ENCODE peak calls at places on chromosomes 13 and 19, in four cellular contexts. D is neural progenitor cell, L is right atrium auricular region, K is bronchial epithelial cell. Q is an unnamed sample.

GRCh38 chr13:20127563-20128458 is 33.0 kb downstream of the GJA3 start:
- DNase-seq in D (peak), L (peak), K (no peak), Q (no peak)

GRCh38 chr13:29706923-29707322 is 111.4 kb upstream of the SLC7A1 start:
- DNase-seq in K (no peak), L (no peak), D (no peak), Q (no peak)

GRCh38 chr13:24142886-24143285 is 17.6 kb upstream of the SPATA13 start:
- DNase-seq in K (no peak), D (no peak), L (no peak), Q (no peak)

GRCh38 chr19:38596057-38596981 is 21.4 kb downstream of the MAP4K1 start:
- DNase-seq in D (peak), K (peak), L (no peak), Q (no peak)

GRCh38 chr13:33455291-33455690 is 169.7 kb upstream of the STARD13 start:
- DNase-seq in L (no peak), K (no peak), D (no peak), Q (no peak)

GRCh38 chr13:35379663-35380062 is 96.8 kb downstream of the MAB21L1 start:
- DNase-seq in D (no peak), L (no peak), K (no peak), Q (no peak)

GRCh38 chr19:11446652-11447301 is 11.3 kb downstream of the PRKCSH start:
- DNase-seq in K (no peak), D (peak), L (no peak), Q (no peak)

GRCh38 chr13:29754486-29754806 is 96.0 kb downstream of the UBL3 start:
- DNase-seq in K (no peak), D (no peak), L (no peak), Q (no peak)

GRCh38 chr13:36814465-36814864 is 4.6 kb upstream of the RFXAP start:
- DNase-seq in K (peak), D (no peak), L (no peak), Q (no peak)

GRCh38 chr13:42894765-42895181 is 97.3 kb downstream of the EPSTI1 start:
- DNase-seq in K (peak), D (no peak), L (no peak), Q (no peak)

GRCh38 chr19:30131246-30131645 is 189.2 kb downstream of the URI1 start:
- DNase-seq in L (no peak), K (no peak), D (no peak), Q (no peak)

GRCh38 chr13:41060723-41061074 is 610 bp upstream of the WBP4 start:
- DNase-seq in K (peak), L (peak), D (peak), Q (no peak)

GRCh38 chr19:29714371-29714952 is 599 bp downstream of the C19orf12 start:
- DNase-seq in D (no peak), K (peak), L (no peak), Q (no peak)

GRCh38 chr13:114173753-114174152 is 5.3 kb upstream of the CFAP97D2 start:
- DNase-seq in L (no peak), D (no peak), K (peak), Q (no peak)

GRCh38 chr13:70856706-70857105 is 748.5 kb upstream of the KLHL1 start:
- DNase-seq in L (no peak), K (peak), D (no peak), Q (no peak)

GRCh38 chr19:6318772-6319171 is 14.6 kb downstream of the ACER1 start:
- DNase-seq in K (peak), D (no peak), L (no peak), Q (no peak)

GRCh38 chr19:31783592-31783991 is 434.4 kb upstream of the TSHZ3 start:
- DNase-seq in K (no peak), L (no peak), D (peak), Q (no peak)

GRCh38 chr19:28908941-28909340 is 304.0 kb downstream of the UQCRFS1 start:
- DNase-seq in L (no peak), D (no peak), K (no peak), Q (no peak)

GRCh38 chr19:46357846-46358583 is 11.1 kb downstream of the PPP5C start:
- DNase-seq in D (no peak), K (no peak), L (no peak), Q (no peak)

GRCh38 chr19:4977299-4978174 is 8.6 kb downstream of the KDM4B start:
- DNase-seq in L (no peak), D (no peak), K (peak), Q (no peak)

GRCh38 chr13:98581971-98582702 is 5.2 kb upstream of the STK24 start:
- DNase-seq in L (no peak), K (peak), D (no peak), Q (no peak)

GRCh38 chr19:39515551-39516191 is 732 bp downstream of the SELENOV start:
- DNase-seq in D (peak), L (no peak), K (no peak), Q (no peak)

GRCh38 chr13:47025791-47026419 is 129.1 kb upstream of the HTR2A start:
- DNase-seq in K (no peak), L (no peak), D (no peak), Q (no peak)

GRCh38 chr19:10713317-10713716 is 4.6 kb upstream of the DNM2 start:
- DNase-seq in K (no peak), L (no peak), D (no peak), Q (no peak)

GRCh38 chr13:41058229-41059070 is 2.9 kb upstream of the WBP4 start:
- DNase-seq in D (no peak), L (no peak), K (no peak), Q (no peak)

GRCh38 chr13:37453246-37453645 is 145.3 kb downstream of the POSTN start:
- DNase-seq in D (no peak), K (peak), L (no peak), Q (no peak)

GRCh38 chr19:14381689-14382474 is 638 bp downstream of the ADGRE5 start:
- DNase-seq in K (peak), D (no peak), L (peak), Q (no peak)

GRCh38 chr19:21202865-21203494 is 61.1 kb downstream of the ZNF431 start:
- DNase-seq in K (peak), D (peak), L (no peak), Q (no peak)

DNA sequence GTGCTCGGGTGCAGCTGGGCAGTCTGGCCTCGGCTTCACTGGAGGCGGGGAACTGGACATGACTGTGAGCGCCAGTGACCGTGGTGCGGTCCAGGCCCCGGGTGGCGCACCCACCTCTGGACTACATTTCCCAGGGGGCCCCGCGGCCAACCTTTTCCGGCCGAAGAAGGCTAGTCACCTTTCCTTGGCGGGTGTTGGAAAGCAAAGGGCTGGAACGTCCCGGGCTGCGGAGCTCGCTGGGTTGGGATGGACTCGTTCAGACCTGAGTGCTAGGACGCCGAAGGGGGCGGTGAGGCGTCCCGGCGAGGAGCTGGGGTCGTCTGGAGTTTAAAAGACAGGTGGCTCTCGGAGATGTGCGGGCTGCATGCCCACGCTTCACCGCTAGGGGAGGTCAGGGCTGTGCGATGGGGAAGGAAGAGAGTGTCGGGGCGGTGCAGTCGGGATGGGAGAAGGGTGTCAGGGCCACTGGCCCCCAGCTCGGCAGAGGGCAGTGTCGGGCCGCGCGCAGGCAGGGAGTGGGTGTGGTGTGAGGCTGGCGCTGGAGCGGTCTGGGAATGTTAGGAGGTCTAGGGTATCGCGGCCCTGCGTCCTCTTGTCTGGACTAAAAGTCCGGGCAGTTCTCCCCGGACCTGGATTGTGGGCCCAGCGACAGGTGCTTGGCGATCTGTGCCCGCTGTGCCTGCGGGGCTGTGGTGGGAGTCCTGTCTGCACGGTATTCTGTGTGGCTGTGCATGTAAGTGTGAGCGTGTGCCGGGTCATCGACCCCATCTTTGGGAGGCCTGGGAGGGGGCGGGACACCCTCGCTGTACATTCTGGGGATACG is 57.1 kb downstream of the ZNF568 start:
- DNase-seq in D (no peak), L (peak), K (peak), Q (peak)
- TF ChIP-seq CTCF in D (no peak), L (peak), K (peak), Q (peak)

GRCh38 chr13:26983533-26984315 is 187.9 kb downstream of the USP12 start:
- DNase-seq in D (no peak), L (no peak), K (no peak), Q (no peak)
- H3K4me3 ChIP-seq in D (no peak), L (peak), K (no peak), Q (no peak)

GRCh38 chr13:39655041-39655568 is 357 bp upstream of the COG6 start:
- DNase-seq in L (no peak), D (no peak), K (peak), Q (no peak)

GRCh38 chr13:39656325-39656677 is 839 bp downstream of the COG6 start:
- DNase-seq in K (peak), L (no peak), D (peak), Q (no peak)

DNA sequence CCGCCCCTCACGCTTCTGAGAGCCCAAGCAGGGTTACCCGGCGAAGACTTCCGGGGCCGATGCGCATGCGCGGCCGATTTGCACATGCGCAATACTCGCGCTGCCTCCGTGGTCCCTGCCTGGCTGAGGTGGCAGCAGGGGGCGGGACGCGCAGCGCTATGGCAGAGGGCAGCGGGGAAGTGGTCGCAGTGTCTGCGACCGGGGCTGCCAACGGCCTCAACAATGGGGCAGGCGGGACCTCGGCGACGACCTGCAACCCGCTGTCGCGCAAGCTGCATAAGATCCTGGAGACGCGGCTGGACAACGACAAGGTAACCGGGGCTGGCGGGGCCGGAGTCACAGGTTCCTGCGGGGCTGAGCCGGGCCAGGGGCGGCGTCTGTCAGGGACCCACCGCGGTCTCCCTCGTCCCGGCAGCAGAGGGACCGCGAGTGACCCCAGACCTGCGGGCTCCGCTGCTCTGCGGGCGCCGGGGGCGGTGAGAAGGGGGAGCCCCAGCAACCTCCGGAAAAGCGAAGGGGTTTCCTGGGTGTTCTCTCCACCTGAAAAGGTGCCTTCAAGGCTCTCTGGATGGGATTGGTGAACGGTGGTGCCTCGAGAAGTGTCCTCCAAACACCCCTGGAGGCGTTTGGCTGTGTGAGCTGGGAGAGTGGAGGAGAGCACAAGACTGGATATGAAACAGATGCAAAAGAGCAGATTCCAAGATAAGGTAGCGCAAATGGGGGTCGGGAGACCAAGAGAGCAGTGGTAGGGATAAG is at the start of gene COG6:
- DNase-seq in K (peak), D (peak), L (peak), Q (no peak)
- TF ChIP-seq CTCF in K (peak), D (no peak), L (no peak), Q (no peak)

DNA sequence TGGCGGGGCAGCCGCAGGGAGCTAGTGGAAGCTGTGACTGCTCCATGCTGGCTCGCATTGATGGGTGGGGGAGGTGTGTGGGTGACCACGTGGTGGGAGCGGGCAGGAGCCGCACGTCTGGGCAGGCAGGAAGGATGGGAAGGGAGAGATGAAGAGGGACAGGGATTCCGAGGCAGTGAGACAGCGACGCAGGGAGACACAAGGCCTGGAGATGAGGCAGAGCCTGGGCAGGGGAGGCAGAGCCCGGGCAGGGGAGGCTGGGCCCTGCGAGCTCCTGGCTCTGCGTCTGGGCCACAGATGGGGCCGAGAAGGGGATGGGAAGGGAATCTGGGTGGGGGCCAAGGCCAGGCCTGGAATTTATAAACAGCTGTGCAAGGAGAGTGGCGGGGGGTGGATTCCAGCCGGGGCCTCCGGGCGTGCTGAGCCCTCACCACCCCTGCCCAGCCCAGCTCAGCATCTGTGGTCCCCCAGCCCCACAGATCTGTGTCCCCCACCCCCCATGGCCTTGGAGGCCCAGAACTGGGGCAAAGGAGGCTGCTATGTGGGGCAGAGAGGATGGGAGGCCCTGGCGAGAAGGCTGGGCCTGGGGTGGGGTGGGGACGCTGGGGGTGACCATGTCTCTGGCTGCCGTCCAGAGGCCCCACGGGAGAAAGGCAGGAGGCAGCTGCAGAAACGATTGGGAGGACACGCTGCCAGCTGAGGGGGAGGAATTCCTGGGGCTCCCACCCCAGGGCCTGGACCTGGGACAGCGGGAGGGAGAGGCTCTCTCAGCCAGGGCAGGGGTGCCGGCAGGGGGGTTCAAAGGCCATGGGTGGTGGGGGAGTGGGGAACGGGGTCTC is 6.0 kb downstream of the EHD2 start:
- DNase-seq in L (peak), D (no peak), K (peak), Q (no peak)
- H3K4me3 ChIP-seq in L (peak), D (no peak), K (peak), Q (no peak)

DNA sequence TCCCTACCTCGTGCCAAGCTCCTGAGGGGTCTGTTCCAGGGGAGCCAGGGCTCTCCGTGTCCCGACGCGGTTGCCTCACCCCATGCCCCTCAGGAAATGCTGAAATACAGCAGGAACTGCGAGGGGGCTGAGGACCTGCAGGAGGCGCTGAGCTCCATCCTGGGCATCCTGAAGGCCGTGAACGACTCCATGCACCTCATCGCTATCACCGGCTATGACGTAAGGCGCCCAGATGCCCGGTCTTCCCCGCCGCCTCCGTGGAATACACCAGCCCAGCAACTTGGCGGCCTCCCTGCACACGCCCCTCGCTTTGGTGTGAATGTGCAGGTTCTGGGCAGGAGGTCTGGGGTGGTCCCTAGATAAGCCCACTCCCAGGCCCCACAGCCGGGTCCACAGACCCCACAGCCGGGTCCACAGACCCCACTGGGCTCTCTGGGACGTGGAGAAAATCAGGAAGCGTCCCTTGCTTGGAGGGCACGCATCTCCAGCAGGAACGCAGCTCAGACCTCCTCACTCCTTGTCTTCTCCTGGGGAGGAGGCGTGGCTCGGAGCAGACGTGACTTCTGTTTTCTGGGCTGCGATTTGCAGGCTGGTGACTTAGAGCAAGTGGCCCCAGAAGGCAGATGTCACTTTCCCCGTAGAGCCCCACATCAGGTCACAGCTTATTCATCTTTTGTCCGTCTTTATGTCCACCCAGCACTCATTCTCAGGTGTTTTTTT is 19.4 kb upstream of the F7 start:
- DNase-seq in D (peak), K (no peak), L (no peak), Q (no peak)
- TF ChIP-seq CTCF in D (peak), K (no peak), L (no peak), Q (no peak)

DNA sequence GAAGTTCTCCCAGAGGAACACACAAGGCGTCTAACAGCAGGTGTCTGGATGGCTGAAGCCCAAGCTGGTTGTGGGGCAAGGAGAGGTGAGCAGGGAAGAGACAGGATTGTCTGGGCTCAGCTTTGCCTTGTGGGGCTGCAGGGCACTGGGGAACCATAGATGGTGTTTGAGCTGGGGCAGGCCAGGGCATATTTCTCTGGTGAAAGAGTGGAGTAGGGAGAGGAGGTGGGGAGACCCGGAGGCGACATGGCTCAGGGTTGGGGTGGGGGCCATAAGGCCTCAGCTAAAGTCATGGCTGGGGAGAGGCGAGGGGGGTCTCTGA is 5.4 kb upstream of the PALM start:
- DNase-seq in D (no peak), L (no peak), K (no peak), Q (no peak)
- H3K4me3 ChIP-seq in D (no peak), L (peak), K (no peak), Q (peak)